ENCODE peak calls at places on chromosomes 2 and 18, in nine cellular contexts. One of them, this sample, is unnamed.
A peak's percentile ranks its signal among the peaks of the same experiment; 100 is the strongest.

GRCh38 chr2:96142217-96143113 is 2.8 kb downstream of the DUSP2 start:
- DNase-seq in IMR-90: no peak
- DNase-seq in transverse colon: peak; percentile 33
- DNase-seq in lung: no peak
- DNase-seq in heart right ventricle: no peak
- DNase-seq in tibial nerve: no peak
- DNase-seq in stomach: no peak
- DNase-seq in SK-N-SH: no peak
- DNase-seq in neuronal stem cell: no peak
- DNase-seq in this sample: no peak

GRCh38 chr2:156708051-156708450 is 271.9 kb downstream of the GPD2 start:
- DNase-seq in heart right ventricle: no peak
- DNase-seq in neuronal stem cell: no peak
- DNase-seq in IMR-90: no peak
- DNase-seq in transverse colon: no peak
- DNase-seq in SK-N-SH: no peak
- DNase-seq in stomach: no peak
- DNase-seq in lung: no peak
- DNase-seq in tibial nerve: no peak
- DNase-seq in this sample: no peak

GRCh38 chr2:175154670-175155082 is 13.3 kb downstream of the ATF2 start:
- DNase-seq in stomach: no peak
- DNase-seq in heart right ventricle: no peak
- DNase-seq in IMR-90: peak; percentile 89
- DNase-seq in lung: no peak
- DNase-seq in SK-N-SH: no peak
- DNase-seq in neuronal stem cell: no peak
- DNase-seq in transverse colon: no peak
- DNase-seq in tibial nerve: no peak
- DNase-seq in this sample: no peak

GRCh38 chr2:241070361-241070760 is 31.7 kb downstream of the MTERF4 start:
- DNase-seq in neuronal stem cell: no peak
- DNase-seq in transverse colon: no peak
- DNase-seq in stomach: no peak
- DNase-seq in SK-N-SH: no peak
- DNase-seq in IMR-90: no peak
- DNase-seq in lung: peak; percentile 26
- DNase-seq in tibial nerve: no peak
- DNase-seq in heart right ventricle: no peak
- DNase-seq in this sample: no peak

GRCh38 chr2:73985318-73986084 is 791 bp downstream of the TET3 start:
- DNase-seq in stomach: peak; percentile 34
- DNase-seq in neuronal stem cell: no peak
- DNase-seq in SK-N-SH: peak; percentile 90
- DNase-seq in transverse colon: peak; percentile 40
- DNase-seq in heart right ventricle: peak; percentile 54
- DNase-seq in tibial nerve: peak; percentile 35
- DNase-seq in IMR-90: no peak
- DNase-seq in lung: peak; percentile 42
- DNase-seq in this sample: no peak

GRCh38 chr18:70503060-70503459 is 214.2 kb downstream of the SOCS6 start:
- DNase-seq in SK-N-SH: no peak
- DNase-seq in neuronal stem cell: no peak
- DNase-seq in stomach: no peak
- DNase-seq in transverse colon: no peak
- DNase-seq in lung: no peak
- DNase-seq in IMR-90: no peak
- DNase-seq in tibial nerve: no peak
- DNase-seq in heart right ventricle: no peak
- DNase-seq in this sample: no peak

GRCh38 chr2:103284750-103285149 is 522.9 kb downstream of the TMEM182 start:
- DNase-seq in stomach: no peak
- DNase-seq in lung: no peak
- DNase-seq in transverse colon: no peak
- DNase-seq in heart right ventricle: no peak
- DNase-seq in tibial nerve: no peak
- DNase-seq in SK-N-SH: no peak
- DNase-seq in neuronal stem cell: no peak
- DNase-seq in IMR-90: no peak
- DNase-seq in this sample: no peak

GRCh38 chr2:110114801-110115200 is 821 bp downstream of the MALL start:
- DNase-seq in IMR-90: no peak
- DNase-seq in lung: no peak
- DNase-seq in SK-N-SH: no peak
- DNase-seq in neuronal stem cell: no peak
- DNase-seq in tibial nerve: no peak
- DNase-seq in stomach: no peak
- DNase-seq in heart right ventricle: no peak
- DNase-seq in transverse colon: peak; percentile 27
- DNase-seq in this sample: no peak

GRCh38 chr2:209091026-209091425 is 332.8 kb upstream of the MAP2 start:
- DNase-seq in transverse colon: no peak
- DNase-seq in neuronal stem cell: no peak
- DNase-seq in tibial nerve: no peak
- DNase-seq in stomach: no peak
- DNase-seq in lung: no peak
- DNase-seq in IMR-90: no peak
- DNase-seq in SK-N-SH: no peak
- DNase-seq in heart right ventricle: no peak
- DNase-seq in this sample: no peak

GRCh38 chr2:186687774-186688173 is 6.1 kb upstream of the FAM171B start:
- DNase-seq in stomach: no peak
- DNase-seq in IMR-90: peak; percentile 90
- DNase-seq in neuronal stem cell: no peak
- DNase-seq in tibial nerve: no peak
- DNase-seq in heart right ventricle: no peak
- DNase-seq in transverse colon: no peak
- DNase-seq in SK-N-SH: no peak
- DNase-seq in lung: no peak
- DNase-seq in this sample: no peak

GRCh38 chr18:22971038-22971437 is 37.9 kb downstream of the RBBP8 start:
- DNase-seq in IMR-90: peak; percentile 43
- DNase-seq in lung: no peak
- DNase-seq in tibial nerve: no peak
- DNase-seq in stomach: no peak
- DNase-seq in transverse colon: no peak
- DNase-seq in neuronal stem cell: no peak
- DNase-seq in heart right ventricle: no peak
- DNase-seq in SK-N-SH: no peak
- DNase-seq in this sample: no peak

GRCh38 chr2:227411990-227412350 is 24.2 kb upstream of the SCYGR1 start:
- DNase-seq in SK-N-SH: no peak
- DNase-seq in IMR-90: peak; percentile 36
- DNase-seq in stomach: no peak
- DNase-seq in lung: no peak
- DNase-seq in tibial nerve: no peak
- DNase-seq in neuronal stem cell: no peak
- DNase-seq in transverse colon: no peak
- DNase-seq in heart right ventricle: no peak
- DNase-seq in this sample: no peak

GRCh38 chr2:231409773-231410172 is 14.3 kb downstream of the B3GNT7 start:
- DNase-seq in IMR-90: no peak
- DNase-seq in neuronal stem cell: no peak
- DNase-seq in tibial nerve: no peak
- DNase-seq in transverse colon: peak; percentile 63
- DNase-seq in stomach: no peak
- DNase-seq in lung: no peak
- DNase-seq in SK-N-SH: no peak
- DNase-seq in heart right ventricle: no peak
- DNase-seq in this sample: no peak

GRCh38 chr2:31286961-31287550 is 53.1 kb downstream of the EHD3 start:
- DNase-seq in tibial nerve: no peak
- DNase-seq in transverse colon: no peak
- DNase-seq in heart right ventricle: no peak
- DNase-seq in SK-N-SH: no peak
- DNase-seq in stomach: no peak
- DNase-seq in lung: no peak
- DNase-seq in IMR-90: no peak
- DNase-seq in neuronal stem cell: no peak
- DNase-seq in this sample: no peak

GRCh38 chr2:64218137-64218536 is 73.9 kb upstream of the PELI1 start:
- DNase-seq in stomach: no peak
- DNase-seq in IMR-90: no peak
- DNase-seq in lung: no peak
- DNase-seq in transverse colon: no peak
- DNase-seq in heart right ventricle: no peak
- DNase-seq in neuronal stem cell: no peak
- DNase-seq in SK-N-SH: no peak
- DNase-seq in tibial nerve: no peak
- DNase-seq in this sample: no peak

GRCh38 chr2:224359569-224359968 is 42.3 kb downstream of the FAM124B start:
- DNase-seq in IMR-90: no peak
- DNase-seq in stomach: no peak
- DNase-seq in SK-N-SH: peak; percentile 55
- DNase-seq in tibial nerve: no peak
- DNase-seq in lung: no peak
- DNase-seq in neuronal stem cell: no peak
- DNase-seq in heart right ventricle: no peak
- DNase-seq in transverse colon: no peak
- DNase-seq in this sample: no peak

GRCh38 chr2:208830203-208830602 is 423.6 kb downstream of the PTH2R start:
- DNase-seq in IMR-90: no peak
- DNase-seq in stomach: no peak
- DNase-seq in tibial nerve: no peak
- DNase-seq in heart right ventricle: no peak
- DNase-seq in SK-N-SH: no peak
- DNase-seq in neuronal stem cell: no peak
- DNase-seq in transverse colon: no peak
- DNase-seq in lung: no peak
- DNase-seq in this sample: no peak

GRCh38 chr2:222848862-222849261 is 12.0 kb upstream of the ACSL3 start:
- DNase-seq in transverse colon: no peak
- DNase-seq in stomach: no peak
- DNase-seq in heart right ventricle: no peak
- DNase-seq in IMR-90: no peak
- DNase-seq in SK-N-SH: no peak
- DNase-seq in lung: no peak
- DNase-seq in neuronal stem cell: no peak
- DNase-seq in tibial nerve: no peak
- DNase-seq in this sample: no peak
- H3K27ac ChIP-seq in transverse colon: no peak overlapping the region
- H3K27ac ChIP-seq in stomach: no peak overlapping the region
- H3K27ac ChIP-seq in heart right ventricle: no peak overlapping the region
- H3K27ac ChIP-seq in IMR-90: no peak overlapping the region
- H3K27ac ChIP-seq in SK-N-SH: no peak overlapping the region
- H3K27ac ChIP-seq in lung: no peak overlapping the region
- H3K27ac ChIP-seq in neuronal stem cell: no peak overlapping the region
- H3K27ac ChIP-seq in tibial nerve: no peak overlapping the region
- H3K27ac ChIP-seq in this sample: no peak overlapping the region

GRCh38 chr2:100139114-100139513 is 3.3 kb downstream of the AFF3 start:
- DNase-seq in stomach: no peak
- DNase-seq in transverse colon: no peak
- DNase-seq in heart right ventricle: no peak
- DNase-seq in IMR-90: no peak
- DNase-seq in neuronal stem cell: no peak
- DNase-seq in SK-N-SH: peak; percentile 79
- DNase-seq in tibial nerve: no peak
- DNase-seq in lung: no peak
- DNase-seq in this sample: no peak
- H3K4me1 ChIP-seq in stomach: no peaks in the 10 kb centered on the region
- H3K4me1 ChIP-seq in transverse colon: no peaks in the 10 kb centered on the region
- H3K4me1 ChIP-seq in heart right ventricle: no peaks in the 10 kb centered on the region
- H3K4me1 ChIP-seq in IMR-90: no peaks in the 10 kb centered on the region
- H3K4me1 ChIP-seq in neuronal stem cell: no peaks in the 10 kb centered on the region
- H3K4me1 ChIP-seq in SK-N-SH: no peaks in the 10 kb centered on the region
- H3K4me1 ChIP-seq in tibial nerve: no peaks in the 10 kb centered on the region
- H3K4me1 ChIP-seq in lung: no peaks in the 10 kb centered on the region
- H3K4me1 ChIP-seq in this sample: no peaks in the 10 kb centered on the region

GRCh38 chr2:138503087-138503442 is 1.5 kb downstream of the SPOPL start:
- DNase-seq in transverse colon: no peak
- DNase-seq in stomach: no peak
- DNase-seq in tibial nerve: no peak
- DNase-seq in SK-N-SH: no peak
- DNase-seq in lung: no peak
- DNase-seq in IMR-90: no peak
- DNase-seq in heart right ventricle: no peak
- DNase-seq in neuronal stem cell: no peak
- DNase-seq in this sample: no peak

GRCh38 chr2:138504092-138504491 is 2.5 kb downstream of the SPOPL start:
- DNase-seq in transverse colon: no peak
- DNase-seq in SK-N-SH: no peak
- DNase-seq in heart right ventricle: no peak
- DNase-seq in tibial nerve: no peak
- DNase-seq in lung: no peak
- DNase-seq in stomach: no peak
- DNase-seq in IMR-90: no peak
- DNase-seq in neuronal stem cell: no peak
- DNase-seq in this sample: no peak

GRCh38 chr2:138502253-138503086 is 900 bp downstream of the SPOPL start:
- DNase-seq in lung: no peak
- DNase-seq in neuronal stem cell: no peak
- DNase-seq in IMR-90: no peak
- DNase-seq in transverse colon: no peak
- DNase-seq in stomach: peak; percentile 27
- DNase-seq in tibial nerve: peak; percentile 6
- DNase-seq in SK-N-SH: peak; percentile 6
- DNase-seq in heart right ventricle: no peak
- DNase-seq in this sample: no peak

GRCh38 chr2:138503652-138504051 is 2.1 kb downstream of the SPOPL start:
- DNase-seq in neuronal stem cell: no peak
- DNase-seq in transverse colon: no peak
- DNase-seq in IMR-90: no peak
- DNase-seq in tibial nerve: no peak
- DNase-seq in SK-N-SH: no peak
- DNase-seq in stomach: no peak
- DNase-seq in lung: no peak
- DNase-seq in heart right ventricle: no peak
- DNase-seq in this sample: no peak

GRCh38 chr2:138504546-138505239 is 3.1 kb downstream of the SPOPL start:
- DNase-seq in IMR-90: no peak
- DNase-seq in stomach: no peak
- DNase-seq in neuronal stem cell: no peak
- DNase-seq in lung: no peak
- DNase-seq in transverse colon: no peak
- DNase-seq in tibial nerve: no peak
- DNase-seq in SK-N-SH: no peak
- DNase-seq in heart right ventricle: no peak
- DNase-seq in this sample: no peak
- H3K27ac ChIP-seq in IMR-90: no peak overlapping the region
- H3K27ac ChIP-seq in stomach: peak overlapping the region; percentile 26
- H3K27ac ChIP-seq in neuronal stem cell: no peak overlapping the region
- H3K27ac ChIP-seq in lung: no peak overlapping the region
- H3K27ac ChIP-seq in transverse colon: peak overlapping the region; percentile 93
- H3K27ac ChIP-seq in tibial nerve: no peak overlapping the region
- H3K27ac ChIP-seq in SK-N-SH: no peak overlapping the region
- H3K27ac ChIP-seq in heart right ventricle: peak overlapping the region; percentile 97
- H3K27ac ChIP-seq in this sample: no peak overlapping the region

DNA sequence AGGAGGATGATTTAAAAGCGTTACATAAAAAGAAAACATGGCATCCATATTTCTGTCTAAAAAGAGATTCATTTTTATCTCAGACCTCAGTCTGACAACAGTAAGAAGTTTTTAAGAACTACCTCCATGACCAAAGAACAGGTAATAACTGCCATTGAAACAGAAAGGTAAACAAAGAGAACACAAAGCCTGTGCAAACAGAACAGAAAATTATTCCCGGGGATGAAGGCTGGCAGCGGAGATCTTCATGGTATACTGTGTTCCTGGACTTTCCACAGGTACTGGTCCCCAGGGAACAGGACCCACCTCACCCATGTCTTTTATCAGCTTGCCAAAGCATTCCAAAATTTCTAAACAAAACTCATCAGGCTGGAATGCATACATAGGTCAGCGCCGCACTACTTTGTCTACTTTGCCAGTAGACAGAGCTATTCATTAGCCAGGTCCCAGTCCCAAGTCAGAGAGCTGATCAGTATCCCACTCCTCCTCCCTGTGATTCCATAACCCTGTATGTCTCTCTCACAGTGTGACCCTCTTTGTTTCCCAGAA is 277.3 kb downstream of the MBD2 start:
- DNase-seq in heart right ventricle: no peak
- DNase-seq in transverse colon: no peak
- DNase-seq in IMR-90: no peak
- DNase-seq in neuronal stem cell: no peak
- DNase-seq in stomach: no peak
- DNase-seq in lung: no peak
- DNase-seq in SK-N-SH: no peak
- DNase-seq in tibial nerve: no peak
- DNase-seq in this sample: no peak
- H3K4me1 ChIP-seq in heart right ventricle: no peaks in the 10 kb centered on the region
- H3K4me1 ChIP-seq in transverse colon: no peaks in the 10 kb centered on the region
- H3K4me1 ChIP-seq in IMR-90: no peaks in the 10 kb centered on the region
- H3K4me1 ChIP-seq in neuronal stem cell: no peaks in the 10 kb centered on the region
- H3K4me1 ChIP-seq in stomach: no peaks in the 10 kb centered on the region
- H3K4me1 ChIP-seq in lung: no peaks in the 10 kb centered on the region
- H3K4me1 ChIP-seq in SK-N-SH: no peaks in the 10 kb centered on the region
- H3K4me1 ChIP-seq in tibial nerve: no peaks in the 10 kb centered on the region
- H3K4me1 ChIP-seq in this sample: no peaks in the 10 kb centered on the region